ENCODE peak calls at places on chromosomes 4 and X, in nine cellular contexts. E is lower lobe of right lung; U is A673; X is OCI-LY7; L is GM10248; T is CD4-positive, alpha-beta T cell; Z is endothelial cell; S is PC-3; O is A549. D is an unnamed sample.

GRCh38 chr4:42641155-42641554 is 15.8 kb downstream of the ATP8A1 start:
- DNase-seq in U (no peak), S (peak; percentile 27), E (no peak), Z (no peak), T (no peak), O (no peak), X (no peak), L (no peak), D (no peak)

GRCh38 chr4:127143460-127144190 is 489.1 kb upstream of the INTU start:
- DNase-seq in Z (no peak), E (no peak), S (peak; percentile 30), X (no peak), T (no peak), U (no peak), O (no peak), L (no peak), D (no peak)

GRCh38 chr4:174539571-174539970 is 17.3 kb upstream of the HPGD start:
- DNase-seq in E (no peak), L (no peak), Z (no peak), S (no peak), U (no peak), T (no peak), X (no peak), O (no peak), D (no peak)

GRCh38 chrX:108270280-108270679 is 167.9 kb downstream of the COL4A6 start:
- DNase-seq in E (no peak), T (no peak), O (peak; percentile 6), Z (no peak), S (no peak), L (no peak), U (no peak), X (no peak), D (no peak)

GRCh38 chr4:78033859-78034258 is 23.3 kb upstream of the FRAS1 start:
- DNase-seq in X (no peak), L (no peak), O (no peak), Z (no peak), T (no peak), S (no peak), E (no peak), U (no peak), D (no peak)

GRCh38 chr4:129641179-129641578 is 545.2 kb downstream of the C4orf33 start:
- DNase-seq in S (peak; percentile 67), X (peak; percentile 49), T (no peak), Z (peak; percentile 64), L (peak; percentile 13), O (peak; percentile 44), U (peak; percentile 69), E (no peak), D (no peak)

GRCh38 chrX:108735087-108735679 is 1.2 kb downstream of the IRS4 start:
- DNase-seq in U (no peak), O (peak; percentile 42), X (no peak), S (no peak), Z (no peak), E (no peak), T (no peak), L (peak; percentile 14), D (no peak)

GRCh38 chrX:110131031-110131430 is 128.1 kb downstream of the TMEM164 start:
- DNase-seq in U (no peak), Z (no peak), O (no peak), S (no peak), E (no peak), T (no peak), X (no peak), L (no peak), D (no peak)

GRCh38 chr4:145618210-145618911 is 824 bp upstream of the MMAA start:
- DNase-seq in L (peak; percentile 21), E (no peak), O (peak; percentile 9), U (peak; percentile 38), X (peak; percentile 40), Z (no peak), S (no peak), T (no peak), D (no peak)

GRCh38 chr4:182338059-182338458 is 94.9 kb downstream of the TENM3 start:
- DNase-seq in X (no peak), Z (no peak), E (no peak), O (no peak), S (no peak), T (no peak), U (no peak), L (no peak), D (no peak)

GRCh38 chr4:116668190-116668589 is 417.2 kb downstream of the TRAM1L1 start:
- DNase-seq in U (no peak), L (no peak), O (no peak), E (no peak), Z (no peak), X (peak; percentile 3), S (no peak), T (no peak), D (no peak)

GRCh38 chrX:46554942-46555341 is 9.7 kb upstream of the ZNF674 start:
- DNase-seq in Z (no peak), X (no peak), T (no peak), S (peak; percentile 63), O (peak; percentile 36), E (no peak), U (peak; percentile 54), L (no peak), D (no peak)

GRCh38 chr4:80173841-80174240 is 23.5 kb upstream of the PRDM8 start:
- DNase-seq in X (no peak), Z (no peak), E (no peak), T (no peak), L (no peak), U (no peak), S (no peak), O (no peak), D (no peak)

GRCh38 chrX:8971116-8971515 is 62.8 kb downstream of the FAM9B start:
- DNase-seq in S (peak; percentile 79), X (peak; percentile 22), E (no peak), O (peak; percentile 67), L (no peak), U (peak; percentile 60), T (no peak), Z (no peak), D (no peak)

GRCh38 chr4:87956501-87956900 is 19.0 kb upstream of the SPP1 start:
- DNase-seq in T (no peak), E (no peak), L (no peak), Z (no peak), S (no peak), U (no peak), O (no peak), X (no peak), D (no peak)

DNA sequence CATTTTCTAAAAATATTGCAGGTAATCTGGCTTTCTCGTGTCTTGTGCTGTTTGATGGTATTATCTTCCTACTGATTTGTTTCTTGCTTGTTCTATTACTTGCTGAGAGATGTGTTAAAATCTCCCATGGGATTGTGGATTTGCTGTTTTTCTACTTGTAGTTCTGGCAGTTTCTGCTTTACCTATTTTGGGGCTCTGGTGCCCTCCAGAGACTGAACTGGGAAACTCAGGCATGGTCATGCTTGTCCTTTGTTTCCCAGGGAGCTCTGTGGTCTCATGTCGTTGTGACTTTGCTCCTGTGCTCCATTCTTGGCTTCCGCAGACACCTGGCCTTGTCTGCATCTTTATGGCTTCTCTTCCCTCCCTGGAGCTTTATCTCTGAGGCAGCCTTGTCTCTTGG is 39.5 kb downstream of the NSD2 start:
- DNase-seq in U (peak; percentile 80), Z (peak; percentile 67), X (peak; percentile 35), E (no peak), T (no peak), O (peak; percentile 45), S (peak; percentile 40), L (no peak), D (no peak)
- TF ChIP-seq CTCF in U (peak; percentile 72), Z (no peak), X (peak; percentile 74), E (peak; percentile 41), T (no peak), O (peak; percentile 52), S (peak; percentile 64), L (peak; percentile 18), D (peak; percentile 79)

GRCh38 chr4:29972121-29972520 is 748.0 kb upstream of the PCDH7 start:
- DNase-seq in E (no peak), U (no peak), X (no peak), T (no peak), L (no peak), O (no peak), S (peak; percentile 34), Z (no peak), D (no peak)

GRCh38 chr4:29966386-29966785 is 753.8 kb upstream of the PCDH7 start:
- DNase-seq in U (peak; percentile 18), L (no peak), E (no peak), O (no peak), T (no peak), Z (no peak), X (no peak), S (no peak), D (peak; percentile 13)

GRCh38 chr4:29970626-29971025 is 749.5 kb upstream of the PCDH7 start:
- DNase-seq in T (no peak), X (no peak), E (no peak), O (peak; percentile 4), L (no peak), Z (peak; percentile 11), S (peak; percentile 50), U (peak; percentile 64), D (no peak)
- TF ChIP-seq CTCF in T (no peak), X (no peak), E (no peak), O (no peak), L (no peak), Z (no peak), S (peak; percentile 63), U (peak; percentile 48), D (peak; percentile 5)

GRCh38 chr4:139556071-139556734 is at the start of gene SETD7:
- DNase-seq in S (peak; percentile 57), T (peak; percentile 48), O (peak; percentile 77), Z (peak; percentile 53), L (peak; percentile 60), X (peak; percentile 82), E (peak; percentile 84), U (peak; percentile 86), D (no peak)
- TF ChIP-seq CTCF in S (no peak), T (no peak), O (no peak), Z (no peak), L (no peak), X (no peak), E (peak; percentile 20), U (no peak), D (no peak)

GRCh38 chr4:39233114-39233513 is 50.8 kb downstream of the WDR19 start:
- DNase-seq in T (no peak), X (no peak), U (no peak), S (no peak), O (no peak), E (no peak), L (no peak), Z (no peak), D (no peak)
- TF ChIP-seq CTCF in T (no peak), X (no peak), U (no peak), S (no peak), O (no peak), E (no peak), L (no peak), Z (no peak), D (no peak)

DNA sequence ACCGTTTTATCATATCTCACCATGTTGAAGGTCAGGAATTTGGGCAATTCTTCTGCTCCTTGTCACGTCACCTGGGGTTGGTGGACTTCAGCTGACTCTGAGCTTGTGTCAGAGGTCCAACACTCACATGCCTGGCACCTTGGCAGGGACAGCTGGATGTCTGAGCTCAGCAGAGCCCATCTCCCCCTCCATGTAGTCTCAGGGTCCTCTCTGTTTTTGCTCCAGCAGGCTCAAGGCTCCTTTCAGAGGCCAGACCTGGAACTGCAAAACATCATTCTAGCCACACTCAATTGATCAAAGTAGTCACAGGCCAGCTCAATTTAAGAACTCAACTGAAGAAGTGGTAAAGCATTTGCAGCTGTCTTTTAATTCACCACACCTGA is 45.4 kb downstream of the EDNRA start:
- DNase-seq in E (no peak), S (peak; percentile 8), U (peak; percentile 47), O (no peak), T (no peak), X (peak; percentile 1), Z (no peak), L (no peak), D (no peak)
- TF ChIP-seq CTCF in E (no peak), S (peak; percentile 27), U (peak; percentile 49), O (no peak), T (no peak), X (peak; percentile 26), Z (no peak), L (peak; percentile 15), D (no peak)

D was measured in D721Med.